ENCODE peak calls at places on chromosomes 11 and 22, in four cellular contexts. F is OCI-LY7, V is germinal center, X is NCI-H2107. J is an unnamed sample.

GRCh38 chr11:1382429-1382828 is 7.3 kb upstream of the BRSK2 start:
- DNase-seq in V (no peak), F (no peak), X (no peak), J (no peak)

GRCh38 chr11:95912902-95913560 is 10.9 kb downstream of the MTMR2 start:
- DNase-seq in V (no peak), X (no peak), F (no peak), J (peak)

GRCh38 chr22:29305836-29306174 is 645 bp upstream of the GAS2L1 start:
- DNase-seq in F (no peak), V (no peak), X (no peak), J (no peak)

GRCh38 chr22:45997077-45997774 is 20.3 kb upstream of the WNT7B start:
- DNase-seq in F (peak), V (no peak), X (no peak), J (peak)

GRCh38 chr11:119729581-119730346 is 764 bp upstream of the NECTIN1 start:
- DNase-seq in X (no peak), F (no peak), V (no peak), J (peak)

GRCh38 chr11:11451501-11452005 is 98.5 kb upstream of the CSNK2A3 start:
- DNase-seq in X (no peak), F (no peak), V (no peak), J (no peak)

GRCh38 chr11:68321293-68322030 is 9.1 kb downstream of the LRP5 start:
- DNase-seq in X (no peak), V (no peak), F (no peak), J (no peak)

GRCh38 chr11:123054301-123055065 is 7.5 kb downstream of the HSPA8 start:
- DNase-seq in V (peak), X (peak), F (peak), J (peak)

GRCh38 chr11:130763087-130763980 is 152.9 kb downstream of the SNX19 start:
- DNase-seq in V (no peak), F (no peak), X (no peak), J (no peak)

GRCh38 chr11:46898396-46899095 is 19.8 kb downstream of the LRP4 start:
- DNase-seq in X (no peak), F (no peak), V (no peak), J (peak)

GRCh38 chr11:77278595-77279506 is 22.6 kb downstream of the GDPD4 start:
- DNase-seq in V (no peak), X (no peak), F (no peak), J (peak)

GRCh38 chr22:24088796-24089195 is 77.7 kb downstream of the CABIN1 start:
- DNase-seq in F (no peak), V (no peak), X (no peak), J (no peak)

GRCh38 chr11:93537767-93538261 is 5.4 kb downstream of the SMCO4 start:
- DNase-seq in F (no peak), X (no peak), V (no peak), J (peak)